ENCODE peak calls at places on chromosomes 6 and 20, in five cellular contexts. One of them, this sample, is unnamed.

GRCh38 chr20:56249244-56249955 is 868 bp downstream of the MC3R start:
- DNase-seq in PC-3: peak
- DNase-seq in IMR-90: no peak
- DNase-seq in GM23248: peak
- DNase-seq in GM12878: no peak
- DNase-seq in this sample: peak

GRCh38 chr6:106574729-106575458 is 54.4 kb downstream of the RTN4IP1 start:
- DNase-seq in PC-3: peak
- DNase-seq in IMR-90: peak
- DNase-seq in GM23248: peak
- DNase-seq in GM12878: no peak
- DNase-seq in this sample: no peak

GRCh38 chr20:59604770-59605665 is 678 bp downstream of the PHACTR3 start:
- DNase-seq in PC-3: no peak
- DNase-seq in IMR-90: no peak
- DNase-seq in GM23248: peak
- DNase-seq in GM12878: no peak
- DNase-seq in this sample: no peak

GRCh38 chr6:25312703-25313102 is 33.5 kb downstream of the CARMIL1 start:
- DNase-seq in PC-3: peak
- DNase-seq in IMR-90: peak
- DNase-seq in GM23248: peak
- DNase-seq in GM12878: no peak
- DNase-seq in this sample: no peak

GRCh38 chr6:168937061-168937460 is 316.6 kb downstream of the THBS2 start:
- DNase-seq in PC-3: peak
- DNase-seq in IMR-90: peak
- DNase-seq in GM23248: peak
- DNase-seq in GM12878: no peak
- DNase-seq in this sample: no peak

GRCh38 chr6:120230008-120230407 is 880.4 kb upstream of the MAN1A1 start:
- DNase-seq in PC-3: peak
- DNase-seq in IMR-90: no peak
- DNase-seq in GM23248: no peak
- DNase-seq in GM12878: no peak
- DNase-seq in this sample: no peak

GRCh38 chr20:17640146-17640874 is 41.7 kb downstream of the RRBP1 start:
- DNase-seq in PC-3: no peak
- DNase-seq in IMR-90: no peak
- DNase-seq in GM23248: no peak
- DNase-seq in GM12878: no peak
- DNase-seq in this sample: no peak

GRCh38 chr6:87684895-87685654 is 17.0 kb downstream of the AKIRIN2 start:
- DNase-seq in PC-3: no peak
- DNase-seq in IMR-90: no peak
- DNase-seq in GM23248: no peak
- DNase-seq in GM12878: no peak
- DNase-seq in this sample: no peak

GRCh38 chr6:109406196-109406595 is 23.9 kb upstream of the CD164 start:
- DNase-seq in PC-3: no peak
- DNase-seq in IMR-90: peak
- DNase-seq in GM23248: peak
- DNase-seq in GM12878: no peak
- DNase-seq in this sample: no peak

GRCh38 chr6:144007779-144008500 is at the start of gene PLAGL1:
- DNase-seq in PC-3: peak
- DNase-seq in IMR-90: peak
- DNase-seq in GM23248: peak
- DNase-seq in GM12878: no peak
- DNase-seq in this sample: peak

GRCh38 chr20:6818033-6818808 is 50.7 kb downstream of the BMP2 start:
- DNase-seq in PC-3: no peak
- DNase-seq in IMR-90: no peak
- DNase-seq in GM23248: no peak
- DNase-seq in GM12878: no peak
- DNase-seq in this sample: no peak

GRCh38 chr6:24495516-24495847 is 713 bp downstream of the ALDH5A1 start:
- DNase-seq in PC-3: peak
- DNase-seq in IMR-90: peak
- DNase-seq in GM23248: peak
- DNase-seq in GM12878: no peak
- DNase-seq in this sample: peak

GRCh38 chr20:38726849-38727601 is 2.7 kb downstream of the SLC32A1 start:
- DNase-seq in PC-3: no peak
- DNase-seq in IMR-90: no peak
- DNase-seq in GM23248: peak
- DNase-seq in GM12878: no peak
- DNase-seq in this sample: peak

GRCh38 chr6:81130071-81130470 is 622.4 kb downstream of the TENT5A start:
- DNase-seq in PC-3: no peak
- DNase-seq in IMR-90: no peak
- DNase-seq in GM23248: no peak
- DNase-seq in GM12878: no peak
- DNase-seq in this sample: no peak

GRCh38 chr6:96502915-96503314 is 18.7 kb upstream of the UFL1 start:
- DNase-seq in PC-3: no peak
- DNase-seq in IMR-90: no peak
- DNase-seq in GM23248: no peak
- DNase-seq in GM12878: no peak
- DNase-seq in this sample: no peak

GRCh38 chr6:96505363-96505762 is 16.2 kb upstream of the UFL1 start:
- DNase-seq in PC-3: no peak
- DNase-seq in IMR-90: no peak
- DNase-seq in GM23248: no peak
- DNase-seq in GM12878: no peak
- DNase-seq in this sample: no peak

DNA sequence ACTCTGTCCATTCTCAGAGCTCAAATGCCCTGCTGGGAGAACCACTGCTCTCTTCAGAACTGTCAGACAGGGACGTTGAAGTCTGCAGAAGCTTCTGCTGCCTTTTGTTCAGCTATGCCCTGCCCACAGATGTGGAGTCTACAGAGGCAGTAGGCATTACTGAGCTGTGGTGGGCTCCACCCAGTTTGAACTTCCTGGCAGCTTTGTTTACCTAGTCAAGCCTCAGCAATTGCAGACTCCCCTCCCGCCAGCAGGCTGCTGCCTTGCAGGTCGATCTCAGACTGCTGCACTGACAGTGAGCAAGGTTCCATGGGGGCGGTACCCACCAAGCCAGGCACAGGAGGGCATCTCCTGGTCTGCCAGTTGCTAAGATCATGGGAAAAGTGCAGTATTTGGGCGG is 21.8 kb upstream of the UFL1 start:
- DNase-seq in PC-3: no peak
- DNase-seq in IMR-90: no peak
- DNase-seq in GM23248: no peak
- DNase-seq in GM12878: no peak
- DNase-seq in this sample: no peak
- H3K4me3 ChIP-seq in PC-3: no peak
- H3K4me3 ChIP-seq in IMR-90: no peak
- H3K4me3 ChIP-seq in GM23248: no peak
- H3K4me3 ChIP-seq in GM12878: no peak
- H3K4me3 ChIP-seq in this sample: no peak

GRCh38 chr6:53603381-53604121 is 58.6 kb upstream of the GCLC start:
- DNase-seq in PC-3: peak
- DNase-seq in IMR-90: peak
- DNase-seq in GM23248: peak
- DNase-seq in GM12878: no peak
- DNase-seq in this sample: no peak
- H3K9ac ChIP-seq in PC-3: no peak
- H3K9ac ChIP-seq in IMR-90: no peak
- H3K9ac ChIP-seq in GM23248: no peak
- H3K9ac ChIP-seq in GM12878: no peak
- H3K9ac ChIP-seq in this sample: no peak

GRCh38 chr20:2379511-2380229 is 1.0 kb upstream of the TGM6 start:
- DNase-seq in PC-3: no peak
- DNase-seq in IMR-90: no peak
- DNase-seq in GM23248: no peak
- DNase-seq in GM12878: no peak
- DNase-seq in this sample: no peak
- H3K4me3 ChIP-seq in PC-3: no peak
- H3K4me3 ChIP-seq in IMR-90: no peak
- H3K4me3 ChIP-seq in GM23248: no peak
- H3K4me3 ChIP-seq in GM12878: no peak
- H3K4me3 ChIP-seq in this sample: no peak

GRCh38 chr6:37709932-37710565 is 12.4 kb upstream of the MDGA1 start:
- DNase-seq in PC-3: no peak
- DNase-seq in IMR-90: no peak
- DNase-seq in GM23248: no peak
- DNase-seq in GM12878: no peak
- DNase-seq in this sample: no peak
- H3K9ac ChIP-seq in PC-3: no peak
- H3K9ac ChIP-seq in IMR-90: no peak
- H3K9ac ChIP-seq in GM23248: no peak
- H3K9ac ChIP-seq in GM12878: no peak
- H3K9ac ChIP-seq in this sample: no peak

GRCh38 chr6:74946961-74947360 is 258.9 kb downstream of the COL12A1 start:
- DNase-seq in PC-3: peak
- DNase-seq in IMR-90: peak
- DNase-seq in GM23248: peak
- DNase-seq in GM12878: no peak
- DNase-seq in this sample: no peak
- H3K4me3 ChIP-seq in PC-3: no peak
- H3K4me3 ChIP-seq in IMR-90: peak
- H3K4me3 ChIP-seq in GM23248: peak
- H3K4me3 ChIP-seq in GM12878: no peak
- H3K4me3 ChIP-seq in this sample: no peak

DNA sequence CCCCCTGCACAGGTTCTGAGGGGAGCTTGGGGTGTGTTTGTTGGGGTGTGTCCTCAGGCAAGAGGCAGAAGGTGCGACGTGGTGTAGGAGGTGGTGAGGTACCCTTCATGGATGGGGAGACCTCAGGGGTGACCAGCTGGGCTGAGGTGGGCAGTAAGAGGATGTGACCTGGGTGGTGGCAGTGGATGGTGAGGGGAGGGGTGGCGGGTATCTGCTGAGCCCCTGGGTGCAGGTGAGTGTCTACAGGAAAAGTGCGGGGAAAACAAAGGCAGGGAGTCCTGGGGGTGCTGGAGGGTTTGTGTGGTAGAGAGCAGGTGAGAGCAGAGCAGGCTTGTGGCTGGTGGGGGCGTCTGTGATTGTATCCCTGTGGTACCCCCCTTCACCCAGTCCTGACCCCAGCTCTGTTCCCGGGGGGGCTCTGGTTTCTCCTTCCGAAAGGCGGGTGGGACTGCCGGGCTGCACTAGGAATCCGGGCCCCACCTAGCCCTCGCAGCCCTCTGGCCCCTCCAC is 631 bp downstream of the RAET1L start:
- DNase-seq in PC-3: no peak
- DNase-seq in IMR-90: no peak
- DNase-seq in GM23248: no peak
- DNase-seq in GM12878: no peak
- DNase-seq in this sample: no peak
- H3K9ac ChIP-seq in PC-3: peak
- H3K9ac ChIP-seq in IMR-90: no peak
- H3K9ac ChIP-seq in GM23248: no peak
- H3K9ac ChIP-seq in GM12878: no peak
- H3K9ac ChIP-seq in this sample: no peak

DNA sequence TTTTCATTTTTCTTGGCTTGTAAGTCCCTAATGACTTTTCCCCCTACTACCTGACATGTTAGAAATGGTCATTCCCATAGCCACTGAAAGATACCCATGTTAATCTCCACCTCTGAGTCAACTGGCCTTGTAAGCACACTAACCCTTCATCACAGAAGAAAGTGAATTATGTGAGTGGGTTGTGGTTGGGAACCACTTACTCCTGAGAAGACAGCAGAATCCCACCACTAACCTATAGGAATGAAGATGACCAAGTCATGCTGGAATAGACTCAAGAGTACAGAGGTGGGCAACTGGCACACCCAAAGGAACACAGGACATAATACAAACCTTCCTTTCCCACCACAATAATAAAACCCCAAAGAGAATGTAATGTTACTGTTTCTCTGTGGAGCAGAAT is 30.1 kb downstream of the RAMACL start:
- DNase-seq in PC-3: no peak
- DNase-seq in IMR-90: peak
- DNase-seq in GM23248: peak
- DNase-seq in GM12878: no peak
- DNase-seq in this sample: no peak
- H3K4me3 ChIP-seq in PC-3: no peak
- H3K4me3 ChIP-seq in IMR-90: no peak
- H3K4me3 ChIP-seq in GM23248: peak
- H3K4me3 ChIP-seq in GM12878: no peak
- H3K4me3 ChIP-seq in this sample: no peak

GRCh38 chr20:48795732-48796131 is 32.1 kb downstream of the PREX1 start:
- DNase-seq in PC-3: no peak
- DNase-seq in IMR-90: no peak
- DNase-seq in GM23248: no peak
- DNase-seq in GM12878: no peak
- DNase-seq in this sample: no peak

GRCh38 chr20:48795058-48795457 is 32.7 kb downstream of the PREX1 start:
- DNase-seq in PC-3: no peak
- DNase-seq in IMR-90: no peak
- DNase-seq in GM23248: no peak
- DNase-seq in GM12878: no peak
- DNase-seq in this sample: no peak

GRCh38 chr20:48793776-48794175 is 34.0 kb downstream of the PREX1 start:
- DNase-seq in PC-3: no peak
- DNase-seq in IMR-90: no peak
- DNase-seq in GM23248: no peak
- DNase-seq in GM12878: no peak
- DNase-seq in this sample: no peak

GRCh38 chr20:48791666-48792071 is 36.1 kb downstream of the PREX1 start:
- DNase-seq in PC-3: peak
- DNase-seq in IMR-90: peak
- DNase-seq in GM23248: peak
- DNase-seq in GM12878: no peak
- DNase-seq in this sample: no peak

DNA sequence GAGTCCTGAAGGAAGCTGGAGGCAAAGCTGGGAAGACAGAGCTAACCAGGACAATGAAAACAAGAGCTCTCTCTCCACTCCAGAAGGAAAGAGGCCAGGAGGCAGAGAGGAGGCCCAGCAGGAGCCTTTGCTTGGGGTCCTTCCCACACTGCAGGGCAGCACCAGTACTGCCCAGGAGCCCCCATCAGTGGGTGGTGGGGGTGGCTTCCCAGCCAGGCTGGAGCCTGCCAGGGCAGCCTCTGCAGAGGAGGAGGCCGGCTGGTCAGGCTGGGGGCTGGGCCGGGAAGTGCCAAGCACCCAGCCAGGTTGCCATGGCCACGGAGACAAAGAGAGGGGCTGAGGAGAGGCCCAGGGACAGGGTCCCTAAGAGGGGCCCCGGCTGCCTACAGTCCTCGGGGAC is 33.4 kb downstream of the PREX1 start:
- DNase-seq in PC-3: no peak
- DNase-seq in IMR-90: no peak
- DNase-seq in GM23248: no peak
- DNase-seq in GM12878: no peak
- DNase-seq in this sample: no peak
- H3K9ac ChIP-seq in PC-3: no peak
- H3K9ac ChIP-seq in IMR-90: no peak
- H3K9ac ChIP-seq in GM23248: no peak
- H3K9ac ChIP-seq in GM12878: no peak
- H3K9ac ChIP-seq in this sample: no peak

GRCh38 chr6:34284563-34285545 is 36.0 kb upstream of the SMIM29 start:
- DNase-seq in PC-3: no peak
- DNase-seq in IMR-90: peak
- DNase-seq in GM23248: peak
- DNase-seq in GM12878: no peak
- DNase-seq in this sample: peak
- H3K4me3 ChIP-seq in PC-3: no peak
- H3K4me3 ChIP-seq in IMR-90: no peak
- H3K4me3 ChIP-seq in GM23248: no peak
- H3K4me3 ChIP-seq in GM12878: no peak
- H3K4me3 ChIP-seq in this sample: no peak